ENCODE peak calls at places on chromosomes 6 and 20, in six cellular contexts. One of them, this sample, is unnamed.

GRCh38 chr6:39430968-39431523 is 108.5 kb upstream of the KCNK16 start:
- DNase-seq in lower leg skin: peak
- DNase-seq in lower lobe of right lung: peak
- DNase-seq in foreskin fibroblast: peak
- DNase-seq in AG04449: no peak
- DNase-seq in dorsolateral prefrontal cortex: peak
- DNase-seq in this sample: peak

GRCh38 chr6:75213112-75213511 is 7.3 kb upstream of the COL12A1 start:
- DNase-seq in AG04449: no peak
- DNase-seq in lower lobe of right lung: no peak
- DNase-seq in lower leg skin: no peak
- DNase-seq in foreskin fibroblast: no peak
- DNase-seq in dorsolateral prefrontal cortex: no peak
- DNase-seq in this sample: no peak

GRCh38 chr20:11207749-11208502 is 534.1 kb upstream of the JAG1 start:
- DNase-seq in lower lobe of right lung: no peak
- DNase-seq in AG04449: no peak
- DNase-seq in lower leg skin: no peak
- DNase-seq in foreskin fibroblast: peak
- DNase-seq in dorsolateral prefrontal cortex: no peak
- DNase-seq in this sample: no peak

GRCh38 chr20:62303327-62304226 is 780 bp downstream of the ADRM1 start:
- DNase-seq in AG04449: no peak
- DNase-seq in foreskin fibroblast: peak
- DNase-seq in lower leg skin: no peak
- DNase-seq in lower lobe of right lung: no peak
- DNase-seq in dorsolateral prefrontal cortex: no peak
- DNase-seq in this sample: no peak

GRCh38 chr20:19823971-19824370 is 65.9 kb downstream of the RIN2 start:
- DNase-seq in foreskin fibroblast: no peak
- DNase-seq in dorsolateral prefrontal cortex: no peak
- DNase-seq in lower leg skin: no peak
- DNase-seq in AG04449: no peak
- DNase-seq in lower lobe of right lung: no peak
- DNase-seq in this sample: peak

GRCh38 chr6:166627875-166628849 is 1.1 kb upstream of the RPS6KA2 start:
- DNase-seq in lower lobe of right lung: peak
- DNase-seq in foreskin fibroblast: peak
- DNase-seq in lower leg skin: peak
- DNase-seq in dorsolateral prefrontal cortex: peak
- DNase-seq in AG04449: no peak
- DNase-seq in this sample: peak

GRCh38 chr6:165584541-165584940 is 78.5 kb downstream of the PDE10A start:
- DNase-seq in AG04449: no peak
- DNase-seq in lower leg skin: no peak
- DNase-seq in lower lobe of right lung: no peak
- DNase-seq in foreskin fibroblast: no peak
- DNase-seq in dorsolateral prefrontal cortex: no peak
- DNase-seq in this sample: no peak

GRCh38 chr6:139863356-139863755 is 488.9 kb upstream of the CITED2 start:
- DNase-seq in lower leg skin: no peak
- DNase-seq in dorsolateral prefrontal cortex: no peak
- DNase-seq in AG04449: peak
- DNase-seq in foreskin fibroblast: peak
- DNase-seq in lower lobe of right lung: no peak
- DNase-seq in this sample: no peak

GRCh38 chr20:32368930-32369329 is 10.8 kb downstream of the ASXL1 start:
- DNase-seq in AG04449: no peak
- DNase-seq in foreskin fibroblast: no peak
- DNase-seq in lower lobe of right lung: no peak
- DNase-seq in lower leg skin: no peak
- DNase-seq in dorsolateral prefrontal cortex: no peak
- DNase-seq in this sample: no peak

GRCh38 chr6:15400572-15401004 is 154.7 kb downstream of the JARID2 start:
- DNase-seq in foreskin fibroblast: no peak
- DNase-seq in AG04449: no peak
- DNase-seq in lower leg skin: peak
- DNase-seq in dorsolateral prefrontal cortex: peak
- DNase-seq in lower lobe of right lung: peak
- DNase-seq in this sample: peak

GRCh38 chr6:44956426-44956825 is 371.7 kb upstream of the RUNX2 start:
- DNase-seq in lower leg skin: no peak
- DNase-seq in dorsolateral prefrontal cortex: no peak
- DNase-seq in lower lobe of right lung: no peak
- DNase-seq in AG04449: peak
- DNase-seq in foreskin fibroblast: peak
- DNase-seq in this sample: no peak

GRCh38 chr6:16904957-16905356 is 143.7 kb upstream of the ATXN1 start:
- DNase-seq in lower leg skin: no peak
- DNase-seq in lower lobe of right lung: no peak
- DNase-seq in AG04449: no peak
- DNase-seq in foreskin fibroblast: no peak
- DNase-seq in dorsolateral prefrontal cortex: peak
- DNase-seq in this sample: no peak

GRCh38 chr20:9506964-9507369 is 7.4 kb upstream of the LAMP5 start:
- DNase-seq in lower lobe of right lung: no peak
- DNase-seq in dorsolateral prefrontal cortex: no peak
- DNase-seq in AG04449: no peak
- DNase-seq in foreskin fibroblast: peak
- DNase-seq in lower leg skin: no peak
- DNase-seq in this sample: peak

GRCh38 chr6:129598244-129599187 is 111.5 kb downstream of the ARHGAP18 start:
- DNase-seq in lower leg skin: no peak
- DNase-seq in AG04449: peak
- DNase-seq in lower lobe of right lung: no peak
- DNase-seq in dorsolateral prefrontal cortex: no peak
- DNase-seq in foreskin fibroblast: peak
- DNase-seq in this sample: no peak

GRCh38 chr6:15023448-15023847 is 222.4 kb upstream of the JARID2 start:
- DNase-seq in foreskin fibroblast: no peak
- DNase-seq in AG04449: no peak
- DNase-seq in dorsolateral prefrontal cortex: no peak
- DNase-seq in lower lobe of right lung: no peak
- DNase-seq in lower leg skin: no peak
- DNase-seq in this sample: no peak

GRCh38 chr6:44111434-44112417 is 15.5 kb downstream of the MRPL14 start:
- DNase-seq in lower leg skin: no peak
- DNase-seq in foreskin fibroblast: no peak
- DNase-seq in AG04449: no peak
- DNase-seq in lower lobe of right lung: no peak
- DNase-seq in dorsolateral prefrontal cortex: no peak
- DNase-seq in this sample: no peak

GRCh38 chr6:138540468-138540867 is 41.2 kb upstream of the NHSL1 start:
- DNase-seq in lower leg skin: no peak
- DNase-seq in lower lobe of right lung: no peak
- DNase-seq in AG04449: peak
- DNase-seq in foreskin fibroblast: peak
- DNase-seq in dorsolateral prefrontal cortex: no peak
- DNase-seq in this sample: no peak

GRCh38 chr6:56794421-56794820 is 151.7 kb upstream of the DST start:
- DNase-seq in lower lobe of right lung: no peak
- DNase-seq in AG04449: no peak
- DNase-seq in dorsolateral prefrontal cortex: no peak
- DNase-seq in lower leg skin: no peak
- DNase-seq in foreskin fibroblast: no peak
- DNase-seq in this sample: no peak

GRCh38 chr20:22808628-22809027 is 224.3 kb upstream of the FOXA2 start:
- DNase-seq in lower leg skin: no peak
- DNase-seq in dorsolateral prefrontal cortex: no peak
- DNase-seq in AG04449: no peak
- DNase-seq in lower lobe of right lung: no peak
- DNase-seq in foreskin fibroblast: no peak
- DNase-seq in this sample: no peak

GRCh38 chr20:32574296-32575226 is 10.6 kb downstream of the NOL4L start:
- DNase-seq in lower leg skin: no peak
- DNase-seq in dorsolateral prefrontal cortex: peak
- DNase-seq in foreskin fibroblast: peak
- DNase-seq in lower lobe of right lung: no peak
- DNase-seq in AG04449: peak
- DNase-seq in this sample: peak

GRCh38 chr20:50813801-50814200 is 18.9 kb downstream of the BCAS4 start:
- DNase-seq in lower leg skin: no peak
- DNase-seq in dorsolateral prefrontal cortex: no peak
- DNase-seq in AG04449: no peak
- DNase-seq in lower lobe of right lung: no peak
- DNase-seq in foreskin fibroblast: peak
- DNase-seq in this sample: no peak

GRCh38 chr6:12635813-12636212 is 80.8 kb upstream of the PHACTR1 start:
- DNase-seq in dorsolateral prefrontal cortex: no peak
- DNase-seq in lower lobe of right lung: no peak
- DNase-seq in lower leg skin: no peak
- DNase-seq in AG04449: no peak
- DNase-seq in foreskin fibroblast: peak
- DNase-seq in this sample: no peak

GRCh38 chr6:53312355-53312754 is 36.4 kb downstream of the ELOVL5 start:
- DNase-seq in lower leg skin: no peak
- DNase-seq in lower lobe of right lung: no peak
- DNase-seq in dorsolateral prefrontal cortex: no peak
- DNase-seq in AG04449: no peak
- DNase-seq in foreskin fibroblast: no peak
- DNase-seq in this sample: no peak

GRCh38 chr20:4272225-4272624 is 256.9 kb upstream of the RNF24 start:
- DNase-seq in lower leg skin: no peak
- DNase-seq in foreskin fibroblast: peak
- DNase-seq in dorsolateral prefrontal cortex: no peak
- DNase-seq in AG04449: no peak
- DNase-seq in lower lobe of right lung: no peak
- DNase-seq in this sample: no peak

GRCh38 chr6:141415896-141416295 is 716.8 kb upstream of the GJE1 start:
- DNase-seq in dorsolateral prefrontal cortex: no peak
- DNase-seq in foreskin fibroblast: peak
- DNase-seq in AG04449: no peak
- DNase-seq in lower lobe of right lung: no peak
- DNase-seq in lower leg skin: no peak
- DNase-seq in this sample: no peak

GRCh38 chr6:145963216-145964068 is 716 bp downstream of the SHPRH start:
- DNase-seq in foreskin fibroblast: peak
- DNase-seq in AG04449: no peak
- DNase-seq in lower lobe of right lung: peak
- DNase-seq in dorsolateral prefrontal cortex: peak
- DNase-seq in lower leg skin: peak
- DNase-seq in this sample: peak

GRCh38 chr20:46752639-46753235 is 43.3 kb downstream of the SLC2A10 start:
- DNase-seq in AG04449: no peak
- DNase-seq in dorsolateral prefrontal cortex: peak
- DNase-seq in lower lobe of right lung: peak
- DNase-seq in foreskin fibroblast: peak
- DNase-seq in lower leg skin: no peak
- DNase-seq in this sample: peak

GRCh38 chr6:26437550-26437949 is 2.8 kb upstream of the BTN3A3 start:
- DNase-seq in AG04449: no peak
- DNase-seq in lower leg skin: no peak
- DNase-seq in lower lobe of right lung: no peak
- DNase-seq in foreskin fibroblast: no peak
- DNase-seq in dorsolateral prefrontal cortex: no peak
- DNase-seq in this sample: no peak

GRCh38 chr20:35020108-35021031 is 64.7 kb downstream of the MYH7B start:
- DNase-seq in AG04449: no peak
- DNase-seq in lower leg skin: peak
- DNase-seq in dorsolateral prefrontal cortex: no peak
- DNase-seq in foreskin fibroblast: peak
- DNase-seq in lower lobe of right lung: no peak
- DNase-seq in this sample: no peak
- TF ChIP-seq CTCF in AG04449: no peak
- TF ChIP-seq CTCF in lower leg skin: no peak
- TF ChIP-seq CTCF in dorsolateral prefrontal cortex: no peak
- TF ChIP-seq CTCF in foreskin fibroblast: no peak
- TF ChIP-seq CTCF in lower lobe of right lung: no peak
- TF ChIP-seq CTCF in this sample: no peak

DNA sequence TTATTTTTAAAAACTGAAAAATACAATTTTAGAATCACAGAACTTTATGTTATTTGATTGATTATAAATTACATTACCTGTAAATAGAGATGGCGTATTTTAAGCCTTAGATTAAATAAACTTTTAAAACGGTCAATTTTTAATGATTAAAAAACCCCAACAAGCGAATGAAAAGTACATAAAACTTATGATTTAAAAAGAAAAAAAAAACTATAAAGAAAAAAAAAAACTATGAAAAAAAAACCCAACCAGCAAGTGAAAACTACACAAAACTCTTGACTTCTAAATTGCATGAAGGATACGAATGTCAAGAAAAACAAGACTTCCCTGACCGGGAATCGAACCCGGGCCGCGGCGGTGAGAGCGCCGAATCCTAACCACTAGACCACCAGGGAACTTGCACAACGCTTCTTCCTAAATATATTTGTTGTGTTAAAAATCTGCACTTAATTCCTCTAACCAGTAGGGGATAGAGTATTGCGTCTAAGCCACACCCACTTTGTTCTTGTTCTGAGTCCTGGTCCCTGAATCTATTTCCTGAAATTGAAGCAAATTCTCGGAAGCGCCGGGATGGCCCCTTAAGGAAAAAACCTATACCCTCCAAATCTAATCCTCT is 10.7 kb upstream of the NCOA7 start:
- DNase-seq in dorsolateral prefrontal cortex: peak
- DNase-seq in lower leg skin: peak
- DNase-seq in foreskin fibroblast: peak
- DNase-seq in lower lobe of right lung: peak
- DNase-seq in AG04449: no peak
- DNase-seq in this sample: peak
- TF ChIP-seq CTCF in dorsolateral prefrontal cortex: peak
- TF ChIP-seq CTCF in lower leg skin: no peak
- TF ChIP-seq CTCF in foreskin fibroblast: no peak
- TF ChIP-seq CTCF in lower lobe of right lung: peak
- TF ChIP-seq CTCF in AG04449: no peak
- TF ChIP-seq CTCF in this sample: no peak

GRCh38 chr20:34309691-34310090 is 6.5 kb upstream of the AHCY start:
- DNase-seq in dorsolateral prefrontal cortex: no peak
- DNase-seq in AG04449: no peak
- DNase-seq in foreskin fibroblast: no peak
- DNase-seq in lower lobe of right lung: no peak
- DNase-seq in lower leg skin: no peak
- DNase-seq in this sample: no peak

GRCh38 chr20:34312024-34312460 is 8.9 kb upstream of the AHCY start:
- DNase-seq in AG04449: no peak
- DNase-seq in foreskin fibroblast: no peak
- DNase-seq in dorsolateral prefrontal cortex: no peak
- DNase-seq in lower lobe of right lung: no peak
- DNase-seq in lower leg skin: no peak
- DNase-seq in this sample: no peak

GRCh38 chr20:34312544-34313217 is 9.5 kb upstream of the AHCY start:
- DNase-seq in dorsolateral prefrontal cortex: peak
- DNase-seq in foreskin fibroblast: peak
- DNase-seq in lower lobe of right lung: peak
- DNase-seq in AG04449: no peak
- DNase-seq in lower leg skin: peak
- DNase-seq in this sample: peak

GRCh38 chr20:34310481-34311117 is 7.4 kb upstream of the AHCY start:
- DNase-seq in dorsolateral prefrontal cortex: no peak
- DNase-seq in AG04449: no peak
- DNase-seq in lower leg skin: no peak
- DNase-seq in foreskin fibroblast: no peak
- DNase-seq in lower lobe of right lung: no peak
- DNase-seq in this sample: no peak

GRCh38 chr20:34311118-34312023 is 8.2 kb upstream of the AHCY start:
- DNase-seq in AG04449: no peak
- DNase-seq in lower leg skin: no peak
- DNase-seq in lower lobe of right lung: no peak
- DNase-seq in dorsolateral prefrontal cortex: no peak
- DNase-seq in foreskin fibroblast: peak
- DNase-seq in this sample: peak
- TF ChIP-seq CTCF in AG04449: peak
- TF ChIP-seq CTCF in lower leg skin: no peak
- TF ChIP-seq CTCF in lower lobe of right lung: no peak
- TF ChIP-seq CTCF in dorsolateral prefrontal cortex: peak
- TF ChIP-seq CTCF in foreskin fibroblast: no peak
- TF ChIP-seq CTCF in this sample: no peak

GRCh38 chr6:37489697-37490336 is 9.9 kb downstream of the CCDC167 start:
- DNase-seq in AG04449: no peak
- DNase-seq in dorsolateral prefrontal cortex: no peak
- DNase-seq in foreskin fibroblast: peak
- DNase-seq in lower leg skin: no peak
- DNase-seq in lower lobe of right lung: no peak
- DNase-seq in this sample: no peak
- TF ChIP-seq CTCF in AG04449: no peak
- TF ChIP-seq CTCF in dorsolateral prefrontal cortex: no peak
- TF ChIP-seq CTCF in foreskin fibroblast: peak
- TF ChIP-seq CTCF in lower leg skin: no peak
- TF ChIP-seq CTCF in lower lobe of right lung: peak
- TF ChIP-seq CTCF in this sample: no peak